ENCODE peak calls at places on chromosomes 2 and 18, in five cellular contexts. One of them, this sample, is unnamed.

GRCh38 chr18:45920367-45920766 is 46.8 kb downstream of the EPG5 start:
- DNase-seq in adrenal gland: peak; percentile 94
- DNase-seq in esophagus squamous epithelium: no peak
- DNase-seq in uterus: peak; percentile 25
- DNase-seq in suprapubic skin: peak; percentile 83
- DNase-seq in this sample: peak; percentile 78

GRCh38 chr2:241895732-241896641 is 26.5 kb downstream of the RTP5 start:
- DNase-seq in adrenal gland: peak; percentile 53
- DNase-seq in esophagus squamous epithelium: peak; percentile 39
- DNase-seq in uterus: no peak
- DNase-seq in suprapubic skin: peak; percentile 84
- DNase-seq in this sample: peak; percentile 49

GRCh38 chr18:13548944-13549878 is 177.1 kb downstream of the FAM210A start:
- DNase-seq in adrenal gland: no peak
- DNase-seq in esophagus squamous epithelium: no peak
- DNase-seq in uterus: no peak
- DNase-seq in suprapubic skin: no peak
- DNase-seq in this sample: no peak

GRCh38 chr18:21361297-21361880 is 119.4 kb downstream of the GREB1L start:
- DNase-seq in adrenal gland: no peak
- DNase-seq in esophagus squamous epithelium: no peak
- DNase-seq in uterus: no peak
- DNase-seq in suprapubic skin: no peak
- DNase-seq in this sample: no peak

GRCh38 chr2:64637000-64637628 is 16.6 kb downstream of the SERTAD2 start:
- DNase-seq in adrenal gland: no peak
- DNase-seq in esophagus squamous epithelium: no peak
- DNase-seq in uterus: no peak
- DNase-seq in suprapubic skin: no peak
- DNase-seq in this sample: no peak

GRCh38 chr2:146940016-146940685 is 904.7 kb upstream of the ACVR2A start:
- DNase-seq in adrenal gland: no peak
- DNase-seq in esophagus squamous epithelium: no peak
- DNase-seq in uterus: no peak
- DNase-seq in suprapubic skin: no peak
- DNase-seq in this sample: no peak

GRCh38 chr2:9656270-9656766 is 25.5 kb upstream of the YWHAQ start:
- DNase-seq in adrenal gland: peak; percentile 51
- DNase-seq in esophagus squamous epithelium: no peak
- DNase-seq in uterus: no peak
- DNase-seq in suprapubic skin: no peak
- DNase-seq in this sample: no peak

GRCh38 chr18:57787068-57787682 is 15.9 kb downstream of the ATP8B1 start:
- DNase-seq in adrenal gland: no peak
- DNase-seq in esophagus squamous epithelium: no peak
- DNase-seq in uterus: peak; percentile 8
- DNase-seq in suprapubic skin: no peak
- DNase-seq in this sample: no peak

GRCh38 chr2:106011380-106011779 is 182.7 kb downstream of the UXS1 start:
- DNase-seq in adrenal gland: no peak
- DNase-seq in esophagus squamous epithelium: no peak
- DNase-seq in uterus: no peak
- DNase-seq in suprapubic skin: no peak
- DNase-seq in this sample: no peak

GRCh38 chr18:79952457-79952995 is 1.1 kb upstream of the SLC66A2 start:
- DNase-seq in adrenal gland: peak; percentile 9
- DNase-seq in esophagus squamous epithelium: no peak
- DNase-seq in uterus: no peak
- DNase-seq in suprapubic skin: peak; percentile 81
- DNase-seq in this sample: peak; percentile 12

GRCh38 chr2:109450574-109451265 is 163.0 kb downstream of the SEPTIN10 start:
- DNase-seq in adrenal gland: no peak
- DNase-seq in esophagus squamous epithelium: no peak
- DNase-seq in uterus: peak; percentile 11
- DNase-seq in suprapubic skin: peak; percentile 69
- DNase-seq in this sample: no peak

GRCh38 chr2:141595531-141595930 is 535.3 kb downstream of the LRP1B start:
- DNase-seq in adrenal gland: no peak
- DNase-seq in esophagus squamous epithelium: no peak
- DNase-seq in uterus: no peak
- DNase-seq in suprapubic skin: no peak
- DNase-seq in this sample: no peak

GRCh38 chr2:6915399-6915798 is 1.8 kb upstream of the RNF144A start:
- DNase-seq in adrenal gland: no peak
- DNase-seq in esophagus squamous epithelium: no peak
- DNase-seq in uterus: no peak
- DNase-seq in suprapubic skin: no peak
- DNase-seq in this sample: no peak

GRCh38 chr2:10385501-10385900 is 62.6 kb downstream of the ODC1 start:
- DNase-seq in adrenal gland: no peak
- DNase-seq in esophagus squamous epithelium: no peak
- DNase-seq in uterus: no peak
- DNase-seq in suprapubic skin: no peak
- DNase-seq in this sample: no peak

GRCh38 chr18:5295231-5295920 is at the start of gene ZBTB14:
- DNase-seq in adrenal gland: peak; percentile 60
- DNase-seq in esophagus squamous epithelium: no peak
- DNase-seq in uterus: peak; percentile 66
- DNase-seq in suprapubic skin: no peak
- DNase-seq in this sample: peak; percentile 63

GRCh38 chr2:241270531-241270930 is 44.9 kb downstream of the HDLBP start:
- DNase-seq in adrenal gland: no peak
- DNase-seq in esophagus squamous epithelium: no peak
- DNase-seq in uterus: no peak
- DNase-seq in suprapubic skin: no peak
- DNase-seq in this sample: no peak

GRCh38 chr2:74201196-74201595 is 2.8 kb downstream of the MTHFD2 start:
- DNase-seq in adrenal gland: no peak
- DNase-seq in esophagus squamous epithelium: no peak
- DNase-seq in uterus: peak; percentile 37
- DNase-seq in suprapubic skin: no peak
- DNase-seq in this sample: no peak

GRCh38 chr18:9516437-9517064 is 41.2 kb downstream of the RALBP1 start:
- DNase-seq in adrenal gland: no peak
- DNase-seq in esophagus squamous epithelium: no peak
- DNase-seq in uterus: no peak
- DNase-seq in suprapubic skin: no peak
- DNase-seq in this sample: no peak

GRCh38 chr2:183078163-183078466 is 432 bp upstream of the DUSP19 start:
- DNase-seq in adrenal gland: no peak
- DNase-seq in esophagus squamous epithelium: no peak
- DNase-seq in uterus: no peak
- DNase-seq in suprapubic skin: no peak
- DNase-seq in this sample: no peak

GRCh38 chr2:28096421-28096820 is 205.9 kb downstream of the BABAM2 start:
- DNase-seq in adrenal gland: no peak
- DNase-seq in esophagus squamous epithelium: no peak
- DNase-seq in uterus: no peak
- DNase-seq in suprapubic skin: no peak
- DNase-seq in this sample: no peak

GRCh38 chr2:226475650-226476049 is 324.0 kb downstream of the IRS1 start:
- DNase-seq in adrenal gland: no peak
- DNase-seq in esophagus squamous epithelium: no peak
- DNase-seq in uterus: no peak
- DNase-seq in suprapubic skin: no peak
- DNase-seq in this sample: no peak

GRCh38 chr2:8520791-8521344 is 161.0 kb upstream of the ID2 start:
- DNase-seq in adrenal gland: no peak
- DNase-seq in esophagus squamous epithelium: no peak
- DNase-seq in uterus: no peak
- DNase-seq in suprapubic skin: no peak
- DNase-seq in this sample: no peak

GRCh38 chr18:12345491-12346239 is 31.4 kb downstream of the AFG3L2 start:
- DNase-seq in adrenal gland: no peak
- DNase-seq in esophagus squamous epithelium: no peak
- DNase-seq in uterus: no peak
- DNase-seq in suprapubic skin: no peak
- DNase-seq in this sample: no peak
- TF ChIP-seq POLR2A in adrenal gland: no peak
- TF ChIP-seq POLR2A in esophagus squamous epithelium: no peak
- TF ChIP-seq POLR2A in uterus: no peak
- TF ChIP-seq POLR2A in suprapubic skin: no peak
- TF ChIP-seq POLR2A in this sample: no peak

GRCh38 chr2:112183327-112184025 is 45.3 kb downstream of the FBLN7 start:
- DNase-seq in adrenal gland: no peak
- DNase-seq in esophagus squamous epithelium: no peak
- DNase-seq in uterus: no peak
- DNase-seq in suprapubic skin: no peak
- DNase-seq in this sample: no peak
- TF ChIP-seq POLR2A in adrenal gland: no peak
- TF ChIP-seq POLR2A in esophagus squamous epithelium: no peak
- TF ChIP-seq POLR2A in uterus: no peak
- TF ChIP-seq POLR2A in suprapubic skin: no peak
- TF ChIP-seq POLR2A in this sample: no peak

GRCh38 chr2:11505652-11506610 is 27.9 kb upstream of the GREB1 start:
- DNase-seq in adrenal gland: no peak
- DNase-seq in esophagus squamous epithelium: no peak
- DNase-seq in uterus: no peak
- DNase-seq in suprapubic skin: no peak
- DNase-seq in this sample: no peak
- TF ChIP-seq POLR2A in adrenal gland: no peak
- TF ChIP-seq POLR2A in esophagus squamous epithelium: no peak
- TF ChIP-seq POLR2A in uterus: no peak
- TF ChIP-seq POLR2A in suprapubic skin: no peak
- TF ChIP-seq POLR2A in this sample: no peak

GRCh38 chr2:218396688-218397501 is 2.8 kb upstream of the CTDSP1 start:
- DNase-seq in adrenal gland: peak; percentile 83
- DNase-seq in esophagus squamous epithelium: no peak
- DNase-seq in uterus: peak; percentile 65
- DNase-seq in suprapubic skin: peak; percentile 90
- DNase-seq in this sample: peak; percentile 71

GRCh38 chr2:218398437-218399390 is 954 bp upstream of the CTDSP1 start:
- DNase-seq in adrenal gland: peak; percentile 85
- DNase-seq in esophagus squamous epithelium: no peak
- DNase-seq in uterus: peak; percentile 86
- DNase-seq in suprapubic skin: peak; percentile 91
- DNase-seq in this sample: peak; percentile 66

GRCh38 chr2:218399391-218400166 is at the start of gene CTDSP1:
- DNase-seq in adrenal gland: peak; percentile 97
- DNase-seq in esophagus squamous epithelium: peak; percentile 84
- DNase-seq in uterus: peak; percentile 98
- DNase-seq in suprapubic skin: peak; percentile 98
- DNase-seq in this sample: peak; percentile 98

GRCh38 chr2:218395826-218396687 is 3.6 kb upstream of the CTDSP1 start:
- DNase-seq in adrenal gland: peak; percentile 96
- DNase-seq in esophagus squamous epithelium: peak; percentile 75
- DNase-seq in uterus: peak; percentile 97
- DNase-seq in suprapubic skin: peak; percentile 96
- DNase-seq in this sample: peak; percentile 92

DNA sequence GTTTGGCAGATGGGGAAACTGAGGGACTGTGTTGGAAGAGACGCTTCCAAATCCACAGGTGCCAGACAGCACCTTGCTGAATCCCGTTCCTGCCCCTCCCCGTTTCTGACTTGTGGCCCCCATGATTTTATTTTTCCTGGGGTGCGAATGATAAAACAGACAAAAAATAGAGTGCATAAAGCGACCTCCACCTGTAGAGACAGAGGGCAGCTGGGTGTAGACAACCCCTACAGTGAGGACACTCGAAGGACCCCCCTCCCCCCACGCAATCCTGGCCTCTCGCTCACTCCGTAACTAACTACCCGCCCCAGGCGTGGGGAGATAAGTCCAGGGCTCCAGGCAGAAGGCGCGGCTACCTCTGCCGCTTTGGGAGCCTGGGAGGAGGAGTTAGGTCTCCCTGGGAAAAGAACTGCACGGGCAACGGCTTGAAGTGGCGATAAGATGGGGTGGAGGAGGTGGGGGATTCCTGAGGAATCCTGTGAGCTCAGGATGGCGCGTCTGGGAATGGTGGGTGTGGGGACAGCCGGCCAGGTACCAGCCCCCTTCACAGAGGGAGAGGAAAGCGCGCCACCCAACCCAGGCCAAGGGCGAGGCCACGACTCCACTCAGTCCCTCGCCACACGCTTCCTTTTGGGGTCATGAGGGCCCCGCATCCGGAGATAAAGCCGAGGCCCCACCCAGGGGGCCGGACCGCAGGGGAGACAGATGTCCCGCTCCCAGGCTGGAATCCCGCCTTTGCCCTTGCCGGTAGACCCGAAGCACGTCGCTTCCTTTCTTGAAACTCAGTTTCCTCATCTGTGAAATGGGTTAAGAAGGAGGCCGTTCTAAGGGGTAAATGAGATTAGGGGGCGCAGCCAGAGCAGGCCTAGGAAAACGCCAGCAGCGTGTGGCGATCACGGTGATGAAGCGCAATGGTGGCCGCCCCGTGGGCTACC is 1.9 kb upstream of the CTDSP1 start:
- DNase-seq in adrenal gland: peak; percentile 85
- DNase-seq in esophagus squamous epithelium: no peak
- DNase-seq in uterus: peak; percentile 72
- DNase-seq in suprapubic skin: peak; percentile 91
- DNase-seq in this sample: peak; percentile 77
- TF ChIP-seq POLR2A in adrenal gland: peak; percentile 64
- TF ChIP-seq POLR2A in esophagus squamous epithelium: no peak
- TF ChIP-seq POLR2A in uterus: no peak
- TF ChIP-seq POLR2A in suprapubic skin: no peak
- TF ChIP-seq POLR2A in this sample: no peak